ENCODE peak calls at places on chromosome 1, in six cellular contexts. O is A549, S is fibroblast of pulmonary artery, I is tibial artery, T is esophagus squamous epithelium, Z is GM06990. K is an unnamed sample.

GRCh38 chr1:156738916-156739315 is 2.0 kb downstream of the MRPL24 start:
- DNase-seq in Z (no peak), S (no peak), O (no peak), T (no peak), I (no peak), K (no peak)

GRCh38 chr1:7388141-7388487 is 383.0 kb upstream of the VAMP3 start:
- DNase-seq in I (no peak), O (no peak), T (no peak), S (no peak), Z (no peak), K (no peak)

GRCh38 chr1:8382051-8382505 is 64.2 kb downstream of the SLC45A1 start:
- DNase-seq in T (no peak), I (no peak), O (no peak), Z (no peak), S (peak), K (no peak)

GRCh38 chr1:69982992-69983391 is 222.4 kb downstream of the LRRC40 start:
- DNase-seq in I (no peak), O (no peak), T (no peak), Z (no peak), S (peak), K (peak)

GRCh38 chr1:6208723-6209660 is 3.1 kb downstream of the RNF207 start:
- DNase-seq in Z (peak), O (no peak), I (no peak), S (peak), T (no peak), K (peak)

GRCh38 chr1:206911064-206911663 is 10.6 kb downstream of the FCMR start:
- DNase-seq in I (peak), Z (no peak), T (no peak), O (peak), S (peak), K (peak)

GRCh38 chr1:79688932-79689331 is 682.4 kb upstream of the ADGRL4 start:
- DNase-seq in Z (no peak), S (no peak), T (no peak), O (no peak), I (no peak), K (no peak)

GRCh38 chr1:158095737-158096335 is 84.9 kb upstream of the CD1D start:
- DNase-seq in T (no peak), I (no peak), S (peak), Z (no peak), O (peak), K (peak)

GRCh38 chr1:3456449-3456963 is 2.0 kb downstream of the ARHGEF16 start:
- DNase-seq in T (no peak), O (no peak), S (no peak), Z (no peak), I (no peak), K (no peak)

GRCh38 chr1:2312589-2313301 is 78.6 kb downstream of the MORN1 start:
- DNase-seq in S (no peak), I (peak), T (no peak), Z (no peak), O (peak), K (no peak)

GRCh38 chr1:209707308-209707707 is 2.7 kb downstream of the HSD11B1 start:
- DNase-seq in Z (no peak), S (no peak), I (no peak), O (no peak), T (no peak), K (no peak)

GRCh38 chr1:220528679-220529529 is 968 bp downstream of the MARK1 start:
- DNase-seq in S (no peak), T (no peak), I (peak), O (no peak), Z (peak), K (no peak)
- H3K4me3 ChIP-seq in S (peak), T (peak), I (peak), O (peak), Z (peak), K (peak)

GRCh38 chr1:21657456-21658190 is 11.5 kb downstream of the RAP1GAP start:
- DNase-seq in Z (no peak), S (no peak), O (no peak), T (no peak), I (no peak), K (no peak)
- TF ChIP-seq CTCF in Z (no peak), S (no peak), O (no peak), T (no peak), I (no peak), K (no peak)

DNA sequence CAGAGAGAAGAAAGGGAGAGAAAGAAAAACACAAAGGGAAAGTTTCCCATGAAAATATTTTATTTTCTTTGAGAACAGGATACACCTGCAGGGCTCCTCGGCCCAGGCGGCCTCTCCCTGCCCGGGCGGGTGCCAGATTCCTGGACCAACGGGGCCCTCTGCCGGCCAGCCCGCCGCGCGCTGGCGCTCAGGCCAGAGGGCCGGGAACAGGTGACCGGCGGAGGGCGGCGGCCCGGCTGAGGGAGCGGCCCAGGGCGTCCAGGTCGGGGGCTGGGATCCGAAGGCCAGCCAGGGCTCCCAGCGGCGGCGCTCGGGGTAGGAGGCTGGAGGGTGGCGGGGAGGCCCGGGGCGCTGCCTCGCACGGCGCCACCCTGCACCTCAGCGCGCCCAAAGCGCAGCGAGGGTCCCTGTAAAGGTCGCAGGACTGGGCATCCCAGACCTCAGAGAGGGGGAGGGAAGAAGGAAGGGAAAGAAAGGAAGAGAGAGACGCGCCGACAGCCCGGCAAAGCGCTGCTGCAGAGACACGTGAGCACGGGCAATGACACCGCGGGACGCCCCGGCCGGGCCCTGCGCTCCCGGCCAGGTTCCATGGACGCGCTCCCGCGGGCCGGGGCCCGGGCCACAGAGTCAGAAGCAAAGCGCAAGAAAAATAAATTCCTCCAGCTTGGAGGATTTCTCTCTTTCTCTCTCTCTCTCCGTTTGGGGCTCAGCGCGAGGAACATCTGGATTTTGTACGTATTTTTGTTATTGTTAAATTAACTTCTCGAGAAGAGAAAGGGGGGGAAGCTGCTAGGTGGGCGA is 908 bp downstream of the WNT9A start:
- DNase-seq in Z (peak), O (peak), S (peak), I (peak), T (no peak), K (peak)
- H3K4me3 ChIP-seq in Z (peak), O (peak), S (peak), I (peak), T (peak), K (peak)

DNA sequence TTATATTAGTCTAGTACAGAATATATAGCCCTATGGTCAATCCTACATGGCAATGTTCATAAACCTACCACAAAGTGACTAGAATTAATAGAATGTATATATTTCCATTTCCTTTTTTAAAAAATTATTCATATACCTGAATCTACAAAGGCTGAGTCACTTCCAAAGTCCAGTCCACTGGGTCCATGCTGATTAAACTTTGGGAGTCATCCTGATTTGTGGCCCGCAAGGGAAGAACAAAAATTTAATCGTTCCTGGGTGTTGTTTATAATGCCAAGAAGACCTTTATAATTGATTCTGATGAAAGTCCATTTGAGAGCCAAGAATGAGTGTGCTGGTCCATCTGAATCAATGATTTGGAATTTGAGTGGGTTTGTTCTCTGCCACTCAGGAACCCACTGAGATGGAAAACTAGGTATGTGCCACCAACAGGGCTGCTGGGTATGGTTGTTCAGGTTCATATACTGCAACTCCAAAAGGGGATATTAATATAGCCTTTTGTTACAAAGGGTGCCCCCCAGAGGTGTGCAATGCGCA is 221.9 kb upstream of the PLXNA2 start:
- DNase-seq in O (no peak), Z (no peak), I (no peak), T (no peak), S (no peak), K (no peak)
- TF ChIP-seq CTCF in O (no peak), Z (peak), I (no peak), T (no peak), S (no peak), K (no peak)

DNA sequence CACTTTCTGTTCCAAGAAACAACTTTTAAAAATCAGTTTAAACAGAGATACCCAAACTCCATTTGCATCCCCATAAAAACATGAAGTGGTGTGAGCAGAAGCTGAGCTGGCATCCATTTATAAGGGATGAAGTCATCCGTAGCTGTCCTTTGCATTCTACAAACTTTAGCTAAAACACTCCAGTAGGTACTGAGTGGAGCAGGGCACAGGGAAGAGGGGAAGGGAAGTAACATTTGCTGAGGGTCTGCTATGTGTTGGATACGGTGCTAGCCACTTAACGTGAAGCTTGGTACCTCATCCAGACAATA is 32.9 kb downstream of the VWA5B1 start:
- DNase-seq in O (no peak), S (no peak), T (no peak), I (no peak), Z (no peak), K (no peak)
- H3K4me3 ChIP-seq in O (no peak), S (no peak), T (no peak), I (no peak), Z (no peak), K (no peak)

GRCh38 chr1:10785855-10786638 is 10.4 kb downstream of the CASZ1 start:
- DNase-seq in I (no peak), O (no peak), S (no peak), T (no peak), Z (no peak), K (no peak)

GRCh38 chr1:10790155-10790707 is 6.2 kb downstream of the CASZ1 start:
- DNase-seq in T (no peak), S (no peak), Z (no peak), I (no peak), O (no peak), K (no peak)

GRCh38 chr1:10789392-10790154 is 6.9 kb downstream of the CASZ1 start:
- DNase-seq in I (no peak), T (no peak), S (no peak), Z (no peak), O (no peak), K (no peak)

GRCh38 chr1:10787274-10787673 is 9.2 kb downstream of the CASZ1 start:
- DNase-seq in T (no peak), O (no peak), I (no peak), Z (no peak), S (no peak), K (no peak)

GRCh38 chr1:10788592-10789006 is 7.8 kb downstream of the CASZ1 start:
- DNase-seq in S (no peak), T (no peak), I (no peak), O (peak), Z (no peak), K (no peak)
- TF ChIP-seq CTCF in S (peak), T (peak), I (peak), O (peak), Z (no peak), K (peak)

GRCh38 chr1:72281637-72282270 is 585 bp downstream of the NEGR1 start:
- DNase-seq in S (no peak), Z (no peak), I (peak), O (no peak), T (no peak), K (no peak)
- H3K4me3 ChIP-seq in S (peak), Z (no peak), I (peak), O (peak), T (peak), K (peak)

GRCh38 chr1:226485192-226485591 is 63.4 kb upstream of the STUM start:
- DNase-seq in I (no peak), Z (no peak), O (no peak), T (no peak), S (no peak), K (no peak)
- TF ChIP-seq CTCF in I (no peak), Z (no peak), O (no peak), T (no peak), S (no peak), K (no peak)

GRCh38 chr1:220786057-220786336 is 716 bp upstream of the MTARC1 start:
- DNase-seq in O (no peak), I (no peak), S (no peak), Z (no peak), T (no peak), K (no peak)
- H3K4me3 ChIP-seq in O (no peak), I (peak), S (no peak), Z (no peak), T (peak), K (peak)

K was measured in AG10803.